ENCODE peak calls at places on chromosomes 16 and 17, in four cellular contexts. Q is GM12878, P is K562, M is IMR-90. K is an unnamed sample.

GRCh38 chr17:12727076-12727750 is 61.5 kb downstream of the MYOCD start:
- DNase-seq in Q (no peak), P (no peak), M (peak), K (peak)

GRCh38 chr17:8837438-8838075 is 29.9 kb downstream of the PIK3R6 start:
- DNase-seq in Q (no peak), P (no peak), M (no peak), K (no peak)

GRCh38 chr17:59840329-59840907 is 52.3 kb downstream of the TUBD1 start:
- DNase-seq in Q (no peak), P (no peak), M (no peak), K (peak)

GRCh38 chr16:52953215-52953614 is 99.5 kb downstream of the CHD9NB start:
- DNase-seq in Q (no peak), P (no peak), M (no peak), K (no peak)

GRCh38 chr16:1862394-1862793 is 9.6 kb downstream of the MEIOB start:
- DNase-seq in Q (no peak), P (no peak), M (no peak), K (no peak)

GRCh38 chr17:57963149-57963511 is 7.9 kb upstream of the CUEDC1 start:
- DNase-seq in Q (no peak), P (no peak), M (no peak), K (no peak)

GRCh38 chr17:40065041-40065770 is 2.4 kb downstream of the THRA start:
- DNase-seq in Q (no peak), P (no peak), M (peak), K (peak)

GRCh38 chr16:8963010-8963824 is 489 bp downstream of the USP7 start:
- DNase-seq in Q (no peak), P (no peak), M (no peak), K (no peak)

GRCh38 chr17:79388556-79389295 is 222.1 kb downstream of the RBFOX3 start:
- DNase-seq in Q (no peak), P (peak), M (peak), K (peak)

GRCh38 chr16:30651124-30652004 is 604 bp downstream of the PRR14 start:
- DNase-seq in Q (no peak), P (peak), M (peak), K (peak)

GRCh38 chr17:67386965-67387551 is 10.0 kb downstream of the PITPNC1 start:
- DNase-seq in Q (no peak), P (peak), M (peak), K (peak)

GRCh38 chr16:72201387-72201786 is 29.4 kb upstream of the PMFBP1 start:
- DNase-seq in Q (no peak), P (no peak), M (no peak), K (no peak)

GRCh38 chr16:84465154-84465553 is 39.3 kb downstream of the MEAK7 start:
- DNase-seq in Q (no peak), P (no peak), M (no peak), K (no peak)

GRCh38 chr17:82687375-82687861 is 11.1 kb downstream of the RAB40B start:
- DNase-seq in Q (peak), P (no peak), M (peak), K (peak)

GRCh38 chr17:74085434-74085833 is 118.0 kb upstream of the RPL38 start:
- DNase-seq in Q (no peak), P (peak), M (no peak), K (no peak)

GRCh38 chr17:83081561-83082201 is 2.3 kb downstream of the METRNL start:
- DNase-seq in Q (no peak), P (no peak), M (peak), K (no peak)

GRCh38 chr17:57293077-57293476 is 36.8 kb downstream of the MSI2 start:
- DNase-seq in Q (no peak), P (no peak), M (no peak), K (no peak)

GRCh38 chr17:79902146-79902791 is 63.0 kb upstream of the CBX4 start:
- DNase-seq in Q (no peak), P (no peak), M (no peak), K (no peak)

GRCh38 chr17:78759203-78759968 is 22.7 kb downstream of the CYTH1 start:
- DNase-seq in Q (no peak), P (no peak), M (peak), K (no peak)

GRCh38 chr17:74871329-74872076 is 1.3 kb downstream of the FDXR start:
- DNase-seq in Q (no peak), P (no peak), M (no peak), K (no peak)

GRCh38 chr17:58060596-58061191 is 22.5 kb upstream of the DYNLL2 start:
- DNase-seq in Q (no peak), P (no peak), M (peak), K (no peak)

GRCh38 chr17:75814900-75815373 is 29.3 kb downstream of the UNC13D start:
- DNase-seq in Q (no peak), P (no peak), M (peak), K (peak)

GRCh38 chr17:81365601-81366585 is 29.4 kb upstream of the BAHCC1 start:
- DNase-seq in Q (peak), P (no peak), M (peak), K (no peak)

GRCh38 chr17:4501295-4501949 is 2.7 kb downstream of the SPNS2 start:
- DNase-seq in Q (no peak), P (peak), M (no peak), K (no peak)

GRCh38 chr17:50953831-50954601 is 87.9 kb upstream of the TOB1 start:
- DNase-seq in Q (no peak), P (no peak), M (peak), K (no peak)

GRCh38 chr16:1026057-1026783 is 44.6 kb downstream of the SOX8 start:
- DNase-seq in Q (no peak), P (no peak), M (no peak), K (no peak)

GRCh38 chr17:40109471-40109824 is 9.1 kb upstream of the NR1D1 start:
- DNase-seq in Q (no peak), P (no peak), M (no peak), K (no peak)

GRCh38 chr16:10606607-10607006 is 26.2 kb upstream of the EMP2 start:
- DNase-seq in Q (no peak), P (no peak), M (no peak), K (no peak)

DNA sequence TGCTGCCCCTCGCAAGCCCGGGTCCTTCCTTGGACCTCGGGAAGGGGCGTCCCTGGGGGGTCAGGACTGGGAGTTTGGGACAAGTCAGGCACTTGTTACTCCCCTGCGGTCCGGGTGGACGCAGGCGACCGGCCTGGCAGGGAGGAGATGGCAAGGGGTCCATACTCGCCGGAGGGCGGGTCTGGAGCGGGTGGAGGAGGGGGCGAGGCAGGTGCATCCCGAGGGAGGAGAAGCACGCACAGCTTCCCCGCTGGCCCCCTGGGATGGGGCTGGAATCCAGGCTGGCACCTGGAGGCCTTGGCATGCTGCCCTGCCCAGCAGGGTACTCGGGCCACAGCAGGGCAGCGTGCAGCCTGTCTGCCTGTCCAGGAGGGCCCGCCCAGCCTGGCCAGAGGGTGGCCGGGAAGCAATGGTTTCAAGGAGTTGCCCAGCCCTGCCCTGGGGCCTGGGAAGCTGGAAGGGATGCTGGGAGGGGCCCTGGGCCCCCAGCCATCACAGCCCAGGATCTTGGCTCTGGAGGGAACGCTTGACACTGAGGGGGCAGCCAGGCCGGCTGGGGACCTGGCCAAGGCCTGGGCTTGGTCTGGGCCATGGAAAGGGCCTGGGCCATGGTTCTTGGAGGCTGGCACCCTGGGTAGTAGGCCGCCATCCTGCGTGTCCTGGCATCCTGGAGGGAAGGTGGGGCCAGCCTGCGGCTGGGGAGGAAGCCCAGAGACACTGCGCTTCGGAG is 1.0 kb downstream of the GLIS2 start:
- DNase-seq in Q (no peak), P (no peak), M (no peak), K (peak)
- TF ChIP-seq ELK1 in Q (no peak), P (no peak), M (no peak), K (no peak)

GRCh38 chr16:85751665-85752501 is 987 bp upstream of the C16orf74 start:
- DNase-seq in Q (no peak), P (no peak), M (peak), K (no peak)

GRCh38 chr16:85750827-85751641 is at the start of gene C16orf74:
- DNase-seq in Q (no peak), P (peak), M (peak), K (peak)

GRCh38 chr16:85752511-85753420 is 1.9 kb upstream of the C16orf74 start:
- DNase-seq in Q (no peak), P (peak), M (peak), K (no peak)

GRCh38 chr16:85749686-85750020 is 1.2 kb downstream of the C16orf74 start:
- DNase-seq in Q (no peak), P (no peak), M (no peak), K (no peak)

DNA sequence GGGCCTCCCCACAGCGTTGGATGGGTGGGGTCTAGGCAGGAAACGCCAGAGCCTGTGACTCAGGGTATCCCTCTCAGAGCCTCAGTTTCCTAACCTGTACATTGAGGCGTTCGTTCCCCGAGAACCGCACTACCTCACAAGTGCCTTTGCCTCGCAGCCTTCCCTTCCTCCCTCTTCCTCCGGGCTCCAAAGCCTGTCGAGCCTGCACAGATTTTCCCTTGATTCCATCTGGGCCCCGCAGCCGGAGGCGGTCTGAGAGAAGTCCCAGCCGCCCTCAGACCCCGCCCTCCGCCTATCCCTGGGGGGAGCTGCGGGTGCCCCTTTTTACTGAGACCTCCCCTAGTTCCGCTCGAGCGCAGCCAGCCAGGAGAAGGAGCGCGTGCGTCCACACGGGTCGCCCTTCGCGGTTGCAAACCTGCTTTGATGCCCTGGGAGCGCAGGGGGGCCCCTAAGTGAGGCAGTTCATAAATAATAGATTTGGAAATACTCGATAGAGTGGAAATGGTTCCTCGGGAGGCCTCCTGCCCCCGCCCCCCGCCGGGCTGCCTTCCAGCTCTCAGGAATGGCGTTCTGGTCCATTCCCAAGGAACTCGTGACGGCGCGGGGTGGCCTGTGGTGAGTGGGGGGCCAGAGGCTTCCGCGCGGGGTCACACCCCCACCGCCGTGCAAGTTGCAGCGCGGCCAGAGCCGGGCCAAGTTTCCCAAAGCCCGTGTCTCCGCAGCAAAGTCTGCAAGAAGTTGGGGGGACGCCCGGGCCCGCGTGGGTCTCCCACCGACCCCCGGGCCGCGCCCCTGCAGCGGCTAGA is 672 bp downstream of the C16orf74 start:
- DNase-seq in Q (no peak), P (peak), M (peak), K (no peak)
- TF ChIP-seq ELK1 in Q (no peak), P (no peak), M (no peak), K (no peak)

DNA sequence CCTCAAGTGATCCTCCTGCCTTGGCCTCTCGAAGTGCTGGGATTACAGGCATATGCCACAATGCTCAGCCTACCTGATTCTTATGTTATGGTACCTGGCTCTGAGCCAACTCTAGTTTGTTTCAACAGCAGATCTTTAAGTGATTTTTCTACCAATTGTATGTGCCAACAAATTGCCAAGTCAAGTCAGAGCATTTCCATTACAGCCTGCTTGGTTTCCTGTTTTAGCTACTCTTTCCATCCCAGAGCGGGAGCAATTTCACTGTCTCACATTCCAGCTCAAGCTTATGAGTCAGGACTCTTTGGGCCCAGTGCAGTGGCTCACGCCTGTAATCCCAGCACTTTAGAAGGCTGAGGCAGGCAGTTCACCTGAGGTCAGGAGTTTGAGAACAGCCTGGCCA is 30.8 kb upstream of the RBBP6 start:
- DNase-seq in Q (no peak), P (no peak), M (peak), K (no peak)
- TF ChIP-seq ELK1 in Q (no peak), P (no peak), M (no peak), K (no peak)

DNA sequence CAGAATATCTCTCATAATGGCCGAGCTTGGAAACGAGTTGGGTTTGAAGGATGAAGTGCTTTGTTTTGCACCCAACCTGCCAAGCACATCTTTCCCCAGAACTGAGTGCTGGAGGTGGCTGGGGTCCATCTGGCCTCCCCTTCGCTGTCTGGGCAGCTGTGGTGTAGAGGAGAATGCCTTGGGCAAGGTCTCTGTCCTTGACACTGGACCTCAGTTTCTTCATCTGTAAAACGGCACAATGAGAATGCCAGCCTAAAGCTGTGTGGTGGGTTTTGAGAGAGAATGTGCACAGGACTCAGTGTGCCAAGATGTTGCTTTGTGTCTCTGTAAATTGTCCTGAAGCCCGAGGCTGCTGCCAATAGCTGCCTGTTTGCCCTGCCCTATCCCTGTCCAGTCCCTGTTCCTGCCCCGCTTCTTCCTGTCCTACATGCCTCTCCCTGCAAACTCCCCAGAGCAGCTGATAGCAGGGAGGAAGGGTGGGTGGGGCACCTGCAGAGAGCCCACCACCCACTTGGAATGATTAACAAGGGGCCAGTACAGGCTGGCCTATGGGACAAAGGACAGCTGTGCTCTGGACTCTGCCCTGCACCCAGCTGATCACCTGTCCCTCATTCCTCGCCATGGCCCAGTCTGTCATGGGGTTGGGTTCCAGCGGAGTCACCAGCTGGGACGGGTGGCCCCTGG is 15.3 kb downstream of the LASP1 start:
- DNase-seq in Q (no peak), P (no peak), M (no peak), K (no peak)
- TF ChIP-seq ELK1 in Q (no peak), P (no peak), M (no peak), K (no peak)

GRCh38 chr17:7668482-7668881 is 17.8 kb downstream of the ATP1B2 start:
- DNase-seq in Q (no peak), P (no peak), M (no peak), K (no peak)

GRCh38 chr17:7674934-7675333 is 12.4 kb downstream of the TP53 start:
- DNase-seq in Q (no peak), P (no peak), M (no peak), K (no peak)

GRCh38 chr17:7677388-7678067 is 9.8 kb downstream of the TP53 start:
- DNase-seq in Q (no peak), P (no peak), M (no peak), K (no peak)

GRCh38 chr17:7676533-7676932 is 10.8 kb downstream of the TP53 start:
- DNase-seq in Q (no peak), P (no peak), M (no peak), K (no peak)

DNA sequence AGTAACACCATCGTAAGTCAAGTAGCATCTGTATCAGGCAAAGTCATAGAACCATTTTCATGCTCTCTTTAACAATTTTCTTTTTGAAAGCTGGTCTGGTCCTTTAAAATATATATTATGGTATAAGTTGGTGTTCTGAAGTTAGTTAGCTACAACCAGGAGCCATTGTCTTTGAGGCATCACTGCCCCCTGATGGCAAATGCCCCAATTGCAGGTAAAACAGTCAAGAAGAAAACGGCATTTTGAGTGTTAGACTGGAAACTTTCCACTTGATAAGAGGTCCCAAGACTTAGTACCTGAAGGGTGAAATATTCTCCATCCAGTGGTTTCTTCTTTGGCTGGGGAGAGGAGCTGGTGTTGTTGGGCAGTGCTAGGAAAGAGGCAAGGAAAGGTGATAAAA is 14.1 kb downstream of the TP53 start:
- DNase-seq in Q (peak), P (peak), M (no peak), K (no peak)
- TF ChIP-seq ELK1 in Q (no peak), P (no peak), M (no peak), K (no peak)

DNA sequence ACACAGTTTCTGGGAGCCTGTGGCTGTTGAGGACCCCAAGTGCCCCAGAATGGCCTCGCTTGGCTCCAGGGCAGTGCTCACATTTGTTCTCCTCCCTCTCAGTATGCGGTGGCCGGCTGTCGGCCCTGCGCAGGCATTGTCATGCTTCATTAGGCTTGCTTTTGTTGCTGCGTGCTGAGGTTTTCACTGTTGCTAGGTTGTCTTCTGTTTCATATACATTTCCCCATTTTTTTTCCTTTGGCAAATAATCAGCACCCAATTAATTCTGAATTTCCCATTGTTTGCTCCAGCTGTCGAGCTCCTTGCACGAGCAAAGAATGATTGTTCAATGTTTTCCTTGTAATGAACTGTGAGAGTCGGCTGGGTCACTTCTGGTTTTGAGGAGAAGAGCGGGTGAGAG is 185.6 kb upstream of the NLRP1 start:
- DNase-seq in Q (no peak), P (no peak), M (no peak), K (no peak)
- TF ChIP-seq ELK1 in Q (no peak), P (no peak), M (no peak), K (no peak)

DNA sequence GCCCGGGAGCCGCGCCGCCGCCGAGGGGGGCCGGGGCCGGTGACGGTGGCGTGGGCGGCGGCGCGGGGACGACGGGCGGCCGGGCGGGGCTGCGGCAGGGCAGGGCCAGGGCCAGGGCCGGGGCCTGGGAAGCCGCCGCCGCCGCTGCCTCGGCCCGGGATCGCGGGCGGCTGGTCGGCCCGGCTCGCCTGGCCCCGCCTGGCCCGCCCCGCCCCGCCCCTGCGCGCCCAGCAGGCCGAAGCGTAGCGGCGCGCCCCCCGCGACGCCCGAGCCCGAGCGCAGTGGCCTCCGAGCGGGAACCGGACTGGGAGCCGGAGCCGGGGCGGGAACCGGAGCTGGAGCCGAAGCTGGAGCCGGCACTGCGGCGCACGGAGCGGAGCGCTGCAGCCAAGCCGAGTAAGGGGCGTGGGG is at the start of gene BEAN1:
- DNase-seq in Q (no peak), P (peak), M (no peak), K (no peak)
- TF ChIP-seq ELK1 in Q (no peak), P (no peak), M (no peak), K (no peak)

K was measured in A549.